ENCODE peak calls at places on chromosomes 3 and 15, in four cellular contexts. One of them, this sample, is unnamed.
A peak's percentile ranks its signal among the peaks of the same experiment; 100 is the strongest.

GRCh38 chr3:114551770-114552526 is 258.1 kb downstream of the TIGIT start:
- DNase-seq in fibroblast of the aortic adventitia: peak; percentile 56
- DNase-seq in CD8-positive, alpha-beta T cell: no peak
- DNase-seq in cardiac fibroblast: peak; percentile 49
- DNase-seq in this sample: peak; percentile 86

GRCh38 chr3:66261318-66261717 is 40.5 kb downstream of the SLC25A26 start:
- DNase-seq in cardiac fibroblast: peak; percentile 23
- DNase-seq in CD8-positive, alpha-beta T cell: no peak
- DNase-seq in fibroblast of the aortic adventitia: peak; percentile 35
- DNase-seq in this sample: peak; percentile 40

GRCh38 chr15:90681480-90681879 is 35.7 kb upstream of the BLM start:
- DNase-seq in fibroblast of the aortic adventitia: peak; percentile 93
- DNase-seq in cardiac fibroblast: peak; percentile 74
- DNase-seq in CD8-positive, alpha-beta T cell: no peak
- DNase-seq in this sample: peak; percentile 22

GRCh38 chr3:165204445-165204844 is 8.3 kb upstream of the SLITRK3 start:
- DNase-seq in CD8-positive, alpha-beta T cell: no peak
- DNase-seq in fibroblast of the aortic adventitia: no peak
- DNase-seq in cardiac fibroblast: no peak
- DNase-seq in this sample: no peak

GRCh38 chr3:30426319-30426993 is 179.9 kb upstream of the TGFBR2 start:
- DNase-seq in cardiac fibroblast: peak; percentile 92
- DNase-seq in fibroblast of the aortic adventitia: peak; percentile 80
- DNase-seq in CD8-positive, alpha-beta T cell: no peak
- DNase-seq in this sample: no peak

GRCh38 chr15:67820147-67820991 is 4.9 kb upstream of the SKOR1 start:
- DNase-seq in fibroblast of the aortic adventitia: no peak
- DNase-seq in CD8-positive, alpha-beta T cell: no peak
- DNase-seq in cardiac fibroblast: no peak
- DNase-seq in this sample: no peak

GRCh38 chr15:30859091-30859874 is 44.4 kb upstream of the FAN1 start:
- DNase-seq in fibroblast of the aortic adventitia: peak; percentile 46
- DNase-seq in cardiac fibroblast: peak; percentile 58
- DNase-seq in CD8-positive, alpha-beta T cell: no peak
- DNase-seq in this sample: peak; percentile 41

GRCh38 chr3:156483426-156483825 is 71.5 kb downstream of the SSR3 start:
- DNase-seq in cardiac fibroblast: peak; percentile 74
- DNase-seq in fibroblast of the aortic adventitia: peak; percentile 82
- DNase-seq in CD8-positive, alpha-beta T cell: no peak
- DNase-seq in this sample: peak; percentile 84

GRCh38 chr3:143445118-143445517 is 325.5 kb downstream of the CHST2 start:
- DNase-seq in CD8-positive, alpha-beta T cell: no peak
- DNase-seq in cardiac fibroblast: no peak
- DNase-seq in fibroblast of the aortic adventitia: peak; percentile 12
- DNase-seq in this sample: peak; percentile 81

GRCh38 chr3:174862101-174862500 is 3.0 kb downstream of the NAALADL2 start:
- DNase-seq in fibroblast of the aortic adventitia: no peak
- DNase-seq in cardiac fibroblast: no peak
- DNase-seq in CD8-positive, alpha-beta T cell: no peak
- DNase-seq in this sample: peak; percentile 84

GRCh38 chr3:21876742-21877141 is 125.7 kb upstream of the ZNF385D start:
- DNase-seq in CD8-positive, alpha-beta T cell: no peak
- DNase-seq in cardiac fibroblast: no peak
- DNase-seq in fibroblast of the aortic adventitia: no peak
- DNase-seq in this sample: no peak

GRCh38 chr3:129429080-129429451 is 630 bp upstream of the EFCAB12 start:
- DNase-seq in cardiac fibroblast: no peak
- DNase-seq in fibroblast of the aortic adventitia: no peak
- DNase-seq in CD8-positive, alpha-beta T cell: no peak
- DNase-seq in this sample: no peak

GRCh38 chr3:47427866-47428265 is 47.0 kb downstream of the PTPN23 start:
- DNase-seq in CD8-positive, alpha-beta T cell: no peak
- DNase-seq in fibroblast of the aortic adventitia: no peak
- DNase-seq in cardiac fibroblast: no peak
- DNase-seq in this sample: no peak

GRCh38 chr3:122785231-122785630 is 8.4 kb downstream of the HSPBAP1 start:
- DNase-seq in fibroblast of the aortic adventitia: no peak
- DNase-seq in CD8-positive, alpha-beta T cell: no peak
- DNase-seq in cardiac fibroblast: no peak
- DNase-seq in this sample: no peak

GRCh38 chr3:24583004-24583403 is 88.4 kb upstream of the THRB start:
- DNase-seq in cardiac fibroblast: peak; percentile 35
- DNase-seq in fibroblast of the aortic adventitia: peak; percentile 16
- DNase-seq in CD8-positive, alpha-beta T cell: no peak
- DNase-seq in this sample: peak; percentile 51

GRCh38 chr3:131277836-131278497 is 103.6 kb upstream of the NUDT16 start:
- DNase-seq in cardiac fibroblast: peak; percentile 49
- DNase-seq in CD8-positive, alpha-beta T cell: no peak
- DNase-seq in fibroblast of the aortic adventitia: peak; percentile 16
- DNase-seq in this sample: peak; percentile 52

GRCh38 chr3:13574083-13574797 is 25.3 kb downstream of the FBLN2 start:
- DNase-seq in cardiac fibroblast: no peak
- DNase-seq in fibroblast of the aortic adventitia: no peak
- DNase-seq in CD8-positive, alpha-beta T cell: no peak
- DNase-seq in this sample: no peak

GRCh38 chr3:52787246-52787645 is 7.3 kb upstream of the ITIH3 start:
- DNase-seq in CD8-positive, alpha-beta T cell: no peak
- DNase-seq in cardiac fibroblast: no peak
- DNase-seq in fibroblast of the aortic adventitia: no peak
- DNase-seq in this sample: no peak

GRCh38 chr15:94280301-94280700 is 48.9 kb downstream of the MCTP2 start:
- DNase-seq in cardiac fibroblast: no peak
- DNase-seq in CD8-positive, alpha-beta T cell: no peak
- DNase-seq in fibroblast of the aortic adventitia: no peak
- DNase-seq in this sample: no peak

GRCh38 chr15:64883997-64884511 is 27.6 kb upstream of the ANKDD1A start:
- DNase-seq in cardiac fibroblast: peak; percentile 84
- DNase-seq in CD8-positive, alpha-beta T cell: peak; percentile 47
- DNase-seq in fibroblast of the aortic adventitia: peak; percentile 85
- DNase-seq in this sample: peak; percentile 91

GRCh38 chr15:35545316-35545824 is 595 bp downstream of the DPH6 start:
- DNase-seq in cardiac fibroblast: peak; percentile 75
- DNase-seq in fibroblast of the aortic adventitia: peak; percentile 71
- DNase-seq in CD8-positive, alpha-beta T cell: no peak
- DNase-seq in this sample: peak; percentile 52

GRCh38 chr3:127410678-127411077 is 122.8 kb upstream of the PRR20G start:
- DNase-seq in fibroblast of the aortic adventitia: no peak
- DNase-seq in cardiac fibroblast: no peak
- DNase-seq in CD8-positive, alpha-beta T cell: no peak
- DNase-seq in this sample: no peak

GRCh38 chr15:38589502-38589901 is 24.9 kb upstream of the RASGRP1 start:
- DNase-seq in CD8-positive, alpha-beta T cell: no peak
- DNase-seq in cardiac fibroblast: peak; percentile 74
- DNase-seq in fibroblast of the aortic adventitia: peak; percentile 85
- DNase-seq in this sample: peak; percentile 95

GRCh38 chr3:196246612-196247308 is 30.4 kb downstream of the SLC51A start:
- DNase-seq in fibroblast of the aortic adventitia: peak; percentile 54
- DNase-seq in cardiac fibroblast: no peak
- DNase-seq in CD8-positive, alpha-beta T cell: no peak
- DNase-seq in this sample: peak; percentile 85

GRCh38 chr3:53493997-53494791 is at the start of gene CACNA1D:
- DNase-seq in CD8-positive, alpha-beta T cell: no peak
- DNase-seq in cardiac fibroblast: peak; percentile 4
- DNase-seq in fibroblast of the aortic adventitia: no peak
- DNase-seq in this sample: peak; percentile 54

DNA sequence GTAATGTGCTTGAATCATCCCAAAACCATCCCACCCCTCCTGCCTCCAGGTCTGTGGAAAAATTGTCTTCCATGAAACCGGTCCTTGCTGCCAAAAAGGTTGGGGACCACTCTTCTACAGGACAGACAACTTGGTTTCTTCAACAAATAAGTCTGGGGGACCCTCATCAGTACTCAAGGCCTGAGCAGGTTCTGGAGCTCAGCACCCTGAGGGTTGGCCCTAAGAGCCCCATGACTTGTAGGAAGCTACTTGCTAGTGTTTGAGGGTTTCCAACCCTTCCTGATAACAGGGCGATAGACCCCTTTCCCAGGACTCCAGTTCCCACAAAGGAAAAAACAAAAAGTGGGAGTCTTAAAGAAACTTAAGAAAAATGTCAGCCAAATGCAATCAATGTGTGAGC is 52.9 kb upstream of the SLCO2A1 start:
- DNase-seq in fibroblast of the aortic adventitia: no peak
- DNase-seq in CD8-positive, alpha-beta T cell: no peak
- DNase-seq in cardiac fibroblast: no peak
- DNase-seq in this sample: no peak
- H3K4me3 ChIP-seq in fibroblast of the aortic adventitia: no peak overlapping the region
- H3K4me3 ChIP-seq in CD8-positive, alpha-beta T cell: no peak overlapping the region
- H3K4me3 ChIP-seq in cardiac fibroblast: no peak overlapping the region
- H3K4me3 ChIP-seq in this sample: no peak overlapping the region

DNA sequence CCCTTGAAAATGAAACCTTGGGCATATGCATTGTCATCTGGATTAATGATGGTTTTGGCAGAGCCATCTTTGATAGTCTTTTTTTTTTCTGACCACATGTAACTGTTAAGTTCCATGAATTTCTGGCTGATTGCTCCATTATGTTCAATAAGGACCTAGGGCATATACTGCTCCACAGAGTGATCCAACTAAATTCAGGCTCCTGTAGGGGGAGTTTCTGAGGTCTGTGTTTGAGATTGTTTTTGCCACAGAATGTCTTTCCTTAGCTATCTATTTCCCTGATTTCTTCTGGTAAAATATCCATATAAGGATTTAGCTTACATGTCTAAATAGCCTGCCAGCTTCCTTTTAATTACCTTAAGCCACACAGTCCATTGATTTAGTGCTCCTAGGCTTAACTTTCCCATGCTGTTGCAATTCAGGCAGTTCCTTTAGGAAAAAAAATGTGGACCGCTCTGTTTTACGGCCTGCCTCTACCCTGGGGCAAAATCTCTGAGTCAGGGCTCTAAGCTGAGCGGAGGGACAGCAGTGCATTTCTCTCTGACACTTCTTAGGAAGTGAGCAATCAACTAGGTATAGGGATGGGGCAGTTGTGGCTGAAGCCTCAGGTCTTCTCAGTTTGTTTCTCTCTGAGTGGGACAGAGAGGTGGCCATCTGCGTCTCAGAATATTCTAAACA is 796.2 kb downstream of the NR2F2 start:
- DNase-seq in cardiac fibroblast: no peak
- DNase-seq in fibroblast of the aortic adventitia: no peak
- DNase-seq in CD8-positive, alpha-beta T cell: no peak
- DNase-seq in this sample: peak; percentile 48
- TF ChIP-seq CTCF in cardiac fibroblast: no peak
- TF ChIP-seq CTCF in fibroblast of the aortic adventitia: no peak
- TF ChIP-seq CTCF in CD8-positive, alpha-beta T cell: no peak
- TF ChIP-seq CTCF in this sample: no peak

GRCh38 chr3:69385723-69386483 is at the start of gene FRMD4B:
- DNase-seq in fibroblast of the aortic adventitia: no peak
- DNase-seq in cardiac fibroblast: peak; percentile 25
- DNase-seq in CD8-positive, alpha-beta T cell: no peak
- DNase-seq in this sample: peak; percentile 51

GRCh38 chr3:69386535-69387385 is 872 bp upstream of the FRMD4B start:
- DNase-seq in CD8-positive, alpha-beta T cell: no peak
- DNase-seq in cardiac fibroblast: no peak
- DNase-seq in fibroblast of the aortic adventitia: no peak
- DNase-seq in this sample: peak; percentile 72

GRCh38 chr3:69388241-69388640 is 2.4 kb upstream of the FRMD4B start:
- DNase-seq in CD8-positive, alpha-beta T cell: no peak
- DNase-seq in fibroblast of the aortic adventitia: no peak
- DNase-seq in cardiac fibroblast: no peak
- DNase-seq in this sample: no peak

GRCh38 chr3:69384379-69384778 is 1.5 kb downstream of the FRMD4B start:
- DNase-seq in cardiac fibroblast: no peak
- DNase-seq in CD8-positive, alpha-beta T cell: no peak
- DNase-seq in fibroblast of the aortic adventitia: no peak
- DNase-seq in this sample: no peak

GRCh38 chr3:69385033-69385722 is 710 bp downstream of the FRMD4B start:
- DNase-seq in cardiac fibroblast: no peak
- DNase-seq in fibroblast of the aortic adventitia: no peak
- DNase-seq in CD8-positive, alpha-beta T cell: no peak
- DNase-seq in this sample: no peak
- H3K4me3 ChIP-seq in cardiac fibroblast: peak overlapping the region; percentile 37
- H3K4me3 ChIP-seq in fibroblast of the aortic adventitia: no peak overlapping the region
- H3K4me3 ChIP-seq in CD8-positive, alpha-beta T cell: no peak overlapping the region
- H3K4me3 ChIP-seq in this sample: peak overlapping the region; percentile 48

DNA sequence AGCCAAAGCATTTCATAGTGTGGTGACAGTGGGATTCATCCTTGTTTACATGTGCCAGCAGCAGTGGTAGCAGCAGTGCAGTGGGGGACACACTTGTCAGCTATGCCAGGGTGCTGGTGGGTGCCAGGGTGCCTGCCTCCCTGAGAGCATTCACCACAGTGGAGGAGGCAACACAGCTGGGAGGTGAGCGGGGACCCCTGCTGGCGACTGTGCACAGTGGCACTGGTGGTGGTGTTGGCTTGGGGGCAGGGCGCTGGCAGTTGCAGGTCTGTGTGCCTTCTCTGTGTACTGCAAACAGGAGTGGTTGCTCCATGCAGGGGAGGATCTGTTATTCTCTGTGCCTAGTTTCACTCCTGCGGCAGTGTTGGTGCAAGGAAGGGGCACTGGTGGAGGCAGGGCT is 41.2 kb downstream of the CEP63 start:
- DNase-seq in cardiac fibroblast: no peak
- DNase-seq in CD8-positive, alpha-beta T cell: no peak
- DNase-seq in fibroblast of the aortic adventitia: no peak
- DNase-seq in this sample: peak; percentile 24
- TF ChIP-seq CTCF in cardiac fibroblast: peak; percentile 48
- TF ChIP-seq CTCF in CD8-positive, alpha-beta T cell: no peak
- TF ChIP-seq CTCF in fibroblast of the aortic adventitia: peak; percentile 6
- TF ChIP-seq CTCF in this sample: peak; percentile 5